ENCODE peak calls at places on chromosomes 4 and X, in five cellular contexts. S, N, E, M and H are unnamed samples.

GRCh38 chr4:168432419-168433146 is 47.7 kb downstream of the DDX60L start:
- DNase-seq in N (no peak), E (no peak), M (no peak), S (no peak), H (no peak)

GRCh38 chrX:65668362-65669310 is 1.2 kb downstream of the MSN start:
- DNase-seq in M (peak), E (peak), S (peak), N (peak), H (peak)

GRCh38 chr4:89468632-89469031 is 161.0 kb upstream of the GPRIN3 start:
- DNase-seq in E (no peak), N (no peak), M (no peak), S (no peak), H (no peak)

GRCh38 chr4:111960241-111960667 is 185.0 kb upstream of the FAM241A start:
- DNase-seq in M (no peak), N (no peak), E (no peak), S (no peak), H (no peak)

GRCh38 chrX:147770858-147771257 is 140.9 kb upstream of the FMR1 start:
- DNase-seq in N (no peak), M (no peak), E (no peak), S (no peak), H (no peak)

GRCh38 chr4:145843651-145844050 is 95.0 kb downstream of the ZNF827 start:
- DNase-seq in S (no peak), E (no peak), M (no peak), N (no peak), H (no peak)

GRCh38 chr4:123659262-123659661 is 262.7 kb downstream of the SPRY1 start:
- DNase-seq in M (no peak), N (no peak), S (no peak), E (no peak), H (no peak)

GRCh38 chr4:140300271-140300970 is 73.0 kb upstream of the SCOC start:
- DNase-seq in M (no peak), S (no peak), N (peak), E (no peak), H (no peak)

GRCh38 chrX:63764946-63765345 is 20.1 kb downstream of the ARHGEF9 start:
- DNase-seq in S (peak), E (no peak), N (no peak), M (no peak), H (no peak)

GRCh38 chr4:78765607-78766006 is 10.5 kb upstream of the BMP2K start:
- DNase-seq in E (no peak), M (no peak), N (no peak), S (no peak), H (no peak)

GRCh38 chr4:744212-744841 is 38.7 kb downstream of the PCGF3 start:
- DNase-seq in E (no peak), N (no peak), M (peak), S (no peak), H (no peak)

GRCh38 chrX:40449956-40450701 is 130.6 kb upstream of the ATP6AP2 start:
- DNase-seq in E (no peak), M (no peak), N (no peak), S (no peak), H (no peak)

GRCh38 chrX:138771042-138771441 is 59.5 kb upstream of the FGF13 start:
- DNase-seq in M (no peak), E (no peak), S (no peak), N (no peak), H (no peak)

GRCh38 chr4:52840531-52841350 is 21.4 kb upstream of the RASL11B start:
- DNase-seq in N (no peak), M (no peak), E (no peak), S (no peak), H (no peak)

GRCh38 chr4:24912252-24913098 is at the start of gene CCDC149:
- DNase-seq in S (peak), M (peak), E (peak), N (peak), H (peak)

GRCh38 chrX:122188751-122189150 is 995.3 kb upstream of the GRIA3 start:
- DNase-seq in S (no peak), N (no peak), E (no peak), M (no peak), H (no peak)

GRCh38 chr4:65023877-65024670 is 614.8 kb upstream of the TECRL start:
- DNase-seq in N (no peak), M (no peak), S (no peak), E (no peak), H (no peak)

GRCh38 chr4:156251373-156252065 is 297.9 kb upstream of the CTSO start:
- DNase-seq in E (no peak), N (no peak), S (no peak), M (no peak), H (no peak)

GRCh38 chrX:4674028-4674782 is 960.8 kb upstream of the PRKX start:
- DNase-seq in N (no peak), M (no peak), E (no peak), S (no peak), H (no peak)

GRCh38 chr4:128159967-128160366 is 98.9 kb downstream of the LARP1B start:
- DNase-seq in E (no peak), S (no peak), M (no peak), N (peak), H (no peak)

GRCh38 chr4:142379277-142380051 is 466.6 kb downstream of the INPP4B start:
- DNase-seq in M (no peak), N (peak), E (no peak), S (peak), H (peak)

GRCh38 chr4:48352793-48353192 is 11.5 kb downstream of the SLAIN2 start:
- DNase-seq in E (no peak), S (no peak), M (no peak), N (no peak), H (no peak)

GRCh38 chrX:41332408-41332987 is 1.5 kb upstream of the DDX3X start:
- DNase-seq in M (peak), S (no peak), N (no peak), E (peak), H (peak)

GRCh38 chrX:16828126-16828908 is 41.8 kb downstream of the RBBP7 start:
- DNase-seq in M (no peak), S (no peak), E (peak), N (peak), H (peak)

GRCh38 chrX:40107291-40108083 is 9.7 kb upstream of the BCOR start:
- DNase-seq in M (peak), N (peak), S (peak), E (peak), H (peak)

GRCh38 chr4:123350191-123350544 is 46.4 kb upstream of the SPRY1 start:
- DNase-seq in M (no peak), E (peak), N (peak), S (no peak), H (peak)

GRCh38 chr4:88177981-88178632 is 19.7 kb upstream of the ABCG2 start:
- DNase-seq in S (peak), E (peak), M (no peak), N (peak), H (no peak)

GRCh38 chrX:71935542-71935941 is 24.9 kb downstream of the NHSL2 start:
- DNase-seq in N (no peak), M (peak), E (no peak), S (no peak), H (no peak)